ENCODE peak calls at places on chromosome 12, in ten cellular contexts. One of them, this sample, is unnamed.

GRCh38 chr12:93924367-93924766 is 224.0 kb upstream of the PLXNC1 start:
- DNase-seq in non-pigmented ciliary epithelial cell: no peak
- DNase-seq in HEK293T: no peak
- DNase-seq in pons: no peak
- DNase-seq in endodermal cell: no peak
- DNase-seq in T-cell: no peak
- DNase-seq in stimulated activated naive B cell treated with anti-CD40 and anti-IgM and Interleukin-4, amounts not matched to agents 10 μg/mL and 1 μg/mL and 100 μg/mL, for 72 hours: no peak
- DNase-seq in uterus: no peak
- DNase-seq in substantia nigra: no peak
- DNase-seq in psoas muscle: no peak
- DNase-seq in this sample: no peak

GRCh38 chr12:59787610-59788009 is 191.8 kb downstream of the SLC16A7 start:
- DNase-seq in T-cell: no peak
- DNase-seq in substantia nigra: no peak
- DNase-seq in uterus: no peak
- DNase-seq in non-pigmented ciliary epithelial cell: no peak
- DNase-seq in endodermal cell: no peak
- DNase-seq in stimulated activated naive B cell treated with anti-CD40 and anti-IgM and Interleukin-4, amounts not matched to agents 10 μg/mL and 1 μg/mL and 100 μg/mL, for 72 hours: no peak
- DNase-seq in pons: no peak
- DNase-seq in psoas muscle: no peak
- DNase-seq in HEK293T: no peak
- DNase-seq in this sample: no peak

GRCh38 chr12:13250416-13250815 is 53.9 kb downstream of the EMP1 start:
- DNase-seq in psoas muscle: no peak
- DNase-seq in pons: no peak
- DNase-seq in HEK293T: no peak
- DNase-seq in substantia nigra: no peak
- DNase-seq in non-pigmented ciliary epithelial cell: peak; percentile 47
- DNase-seq in endodermal cell: peak; percentile 31
- DNase-seq in uterus: no peak
- DNase-seq in stimulated activated naive B cell treated with anti-CD40 and anti-IgM and Interleukin-4, amounts not matched to agents 10 μg/mL and 1 μg/mL and 100 μg/mL, for 72 hours: no peak
- DNase-seq in T-cell: no peak
- DNase-seq in this sample: peak; percentile 83

GRCh38 chr12:94618995-94619695 is 31.2 kb downstream of the TMCC3 start:
- DNase-seq in psoas muscle: no peak
- DNase-seq in non-pigmented ciliary epithelial cell: peak; percentile 85
- DNase-seq in endodermal cell: no peak
- DNase-seq in stimulated activated naive B cell treated with anti-CD40 and anti-IgM and Interleukin-4, amounts not matched to agents 10 μg/mL and 1 μg/mL and 100 μg/mL, for 72 hours: no peak
- DNase-seq in T-cell: no peak
- DNase-seq in uterus: no peak
- DNase-seq in substantia nigra: no peak
- DNase-seq in HEK293T: no peak
- DNase-seq in pons: no peak
- DNase-seq in this sample: peak; percentile 88

GRCh38 chr12:89856431-89856830 is 147.8 kb upstream of the ATP2B1 start:
- DNase-seq in stimulated activated naive B cell treated with anti-CD40 and anti-IgM and Interleukin-4, amounts not matched to agents 10 μg/mL and 1 μg/mL and 100 μg/mL, for 72 hours: peak; percentile 36
- DNase-seq in pons: no peak
- DNase-seq in T-cell: no peak
- DNase-seq in non-pigmented ciliary epithelial cell: peak; percentile 63
- DNase-seq in HEK293T: no peak
- DNase-seq in substantia nigra: no peak
- DNase-seq in endodermal cell: no peak
- DNase-seq in psoas muscle: no peak
- DNase-seq in uterus: no peak
- DNase-seq in this sample: no peak

GRCh38 chr12:80556566-80556965 is 112.5 kb downstream of the PTPRQ start:
- DNase-seq in non-pigmented ciliary epithelial cell: no peak
- DNase-seq in T-cell: no peak
- DNase-seq in stimulated activated naive B cell treated with anti-CD40 and anti-IgM and Interleukin-4, amounts not matched to agents 10 μg/mL and 1 μg/mL and 100 μg/mL, for 72 hours: no peak
- DNase-seq in psoas muscle: no peak
- DNase-seq in substantia nigra: no peak
- DNase-seq in uterus: no peak
- DNase-seq in endodermal cell: no peak
- DNase-seq in HEK293T: no peak
- DNase-seq in pons: no peak
- DNase-seq in this sample: no peak

GRCh38 chr12:62210422-62210821 is 49.8 kb upstream of the USP15 start:
- DNase-seq in HEK293T: peak; percentile 41
- DNase-seq in substantia nigra: no peak
- DNase-seq in non-pigmented ciliary epithelial cell: no peak
- DNase-seq in uterus: no peak
- DNase-seq in stimulated activated naive B cell treated with anti-CD40 and anti-IgM and Interleukin-4, amounts not matched to agents 10 μg/mL and 1 μg/mL and 100 μg/mL, for 72 hours: no peak
- DNase-seq in endodermal cell: peak; percentile 70
- DNase-seq in psoas muscle: peak; percentile 52
- DNase-seq in pons: no peak
- DNase-seq in T-cell: no peak
- DNase-seq in this sample: no peak

GRCh38 chr12:57815177-57816000 is 3.1 kb downstream of the AVIL start:
- DNase-seq in HEK293T: no peak
- DNase-seq in pons: no peak
- DNase-seq in psoas muscle: no peak
- DNase-seq in T-cell: no peak
- DNase-seq in substantia nigra: no peak
- DNase-seq in stimulated activated naive B cell treated with anti-CD40 and anti-IgM and Interleukin-4, amounts not matched to agents 10 μg/mL and 1 μg/mL and 100 μg/mL, for 72 hours: no peak
- DNase-seq in uterus: no peak
- DNase-seq in non-pigmented ciliary epithelial cell: no peak
- DNase-seq in endodermal cell: peak; percentile 92
- DNase-seq in this sample: peak; percentile 79

GRCh38 chr12:62738105-62738504 is 196.8 kb downstream of the PPM1H start:
- DNase-seq in pons: no peak
- DNase-seq in substantia nigra: no peak
- DNase-seq in stimulated activated naive B cell treated with anti-CD40 and anti-IgM and Interleukin-4, amounts not matched to agents 10 μg/mL and 1 μg/mL and 100 μg/mL, for 72 hours: no peak
- DNase-seq in endodermal cell: no peak
- DNase-seq in uterus: no peak
- DNase-seq in HEK293T: no peak
- DNase-seq in T-cell: no peak
- DNase-seq in non-pigmented ciliary epithelial cell: no peak
- DNase-seq in psoas muscle: no peak
- DNase-seq in this sample: no peak

GRCh38 chr12:66508025-66508424 is 170.9 kb downstream of the GRIP1 start:
- DNase-seq in stimulated activated naive B cell treated with anti-CD40 and anti-IgM and Interleukin-4, amounts not matched to agents 10 μg/mL and 1 μg/mL and 100 μg/mL, for 72 hours: no peak
- DNase-seq in HEK293T: no peak
- DNase-seq in T-cell: no peak
- DNase-seq in pons: no peak
- DNase-seq in non-pigmented ciliary epithelial cell: no peak
- DNase-seq in substantia nigra: no peak
- DNase-seq in psoas muscle: no peak
- DNase-seq in uterus: no peak
- DNase-seq in endodermal cell: no peak
- DNase-seq in this sample: no peak

GRCh38 chr12:125549836-125550235 is 484.6 kb downstream of the AACS start:
- DNase-seq in T-cell: no peak
- DNase-seq in uterus: no peak
- DNase-seq in endodermal cell: peak; percentile 92
- DNase-seq in HEK293T: no peak
- DNase-seq in non-pigmented ciliary epithelial cell: no peak
- DNase-seq in pons: no peak
- DNase-seq in substantia nigra: no peak
- DNase-seq in stimulated activated naive B cell treated with anti-CD40 and anti-IgM and Interleukin-4, amounts not matched to agents 10 μg/mL and 1 μg/mL and 100 μg/mL, for 72 hours: no peak
- DNase-seq in psoas muscle: no peak
- DNase-seq in this sample: peak; percentile 52

GRCh38 chr12:23771230-23771949 is 178.1 kb downstream of the SOX5 start:
- DNase-seq in pons: peak; percentile 98
- DNase-seq in uterus: peak; percentile 18
- DNase-seq in stimulated activated naive B cell treated with anti-CD40 and anti-IgM and Interleukin-4, amounts not matched to agents 10 μg/mL and 1 μg/mL and 100 μg/mL, for 72 hours: no peak
- DNase-seq in HEK293T: no peak
- DNase-seq in T-cell: no peak
- DNase-seq in psoas muscle: peak; percentile 63
- DNase-seq in endodermal cell: no peak
- DNase-seq in substantia nigra: peak; percentile 31
- DNase-seq in non-pigmented ciliary epithelial cell: no peak
- DNase-seq in this sample: peak; percentile 93

GRCh38 chr12:71397433-71397954 is 42.1 kb upstream of the LGR5 start:
- DNase-seq in substantia nigra: no peak
- DNase-seq in T-cell: no peak
- DNase-seq in endodermal cell: no peak
- DNase-seq in HEK293T: no peak
- DNase-seq in non-pigmented ciliary epithelial cell: peak; percentile 14
- DNase-seq in stimulated activated naive B cell treated with anti-CD40 and anti-IgM and Interleukin-4, amounts not matched to agents 10 μg/mL and 1 μg/mL and 100 μg/mL, for 72 hours: no peak
- DNase-seq in pons: no peak
- DNase-seq in psoas muscle: no peak
- DNase-seq in uterus: no peak
- DNase-seq in this sample: no peak

GRCh38 chr12:54051081-54051912 is 2.3 kb upstream of the HOXC4 start:
- DNase-seq in substantia nigra: no peak
- DNase-seq in T-cell: no peak
- DNase-seq in endodermal cell: peak; percentile 65
- DNase-seq in psoas muscle: no peak
- DNase-seq in HEK293T: no peak
- DNase-seq in uterus: no peak
- DNase-seq in pons: peak; percentile 15
- DNase-seq in non-pigmented ciliary epithelial cell: no peak
- DNase-seq in stimulated activated naive B cell treated with anti-CD40 and anti-IgM and Interleukin-4, amounts not matched to agents 10 μg/mL and 1 μg/mL and 100 μg/mL, for 72 hours: no peak
- DNase-seq in this sample: no peak

GRCh38 chr12:12779529-12779928 is 5.9 kb upstream of the APOLD1 start:
- DNase-seq in uterus: no peak
- DNase-seq in HEK293T: no peak
- DNase-seq in psoas muscle: no peak
- DNase-seq in stimulated activated naive B cell treated with anti-CD40 and anti-IgM and Interleukin-4, amounts not matched to agents 10 μg/mL and 1 μg/mL and 100 μg/mL, for 72 hours: no peak
- DNase-seq in endodermal cell: no peak
- DNase-seq in substantia nigra: no peak
- DNase-seq in non-pigmented ciliary epithelial cell: peak; percentile 83
- DNase-seq in T-cell: no peak
- DNase-seq in pons: no peak
- DNase-seq in this sample: no peak

GRCh38 chr12:87661770-87662402 is 367.3 kb downstream of the C12orf50 start:
- DNase-seq in substantia nigra: no peak
- DNase-seq in HEK293T: no peak
- DNase-seq in endodermal cell: no peak
- DNase-seq in non-pigmented ciliary epithelial cell: no peak
- DNase-seq in uterus: no peak
- DNase-seq in T-cell: no peak
- DNase-seq in psoas muscle: no peak
- DNase-seq in stimulated activated naive B cell treated with anti-CD40 and anti-IgM and Interleukin-4, amounts not matched to agents 10 μg/mL and 1 μg/mL and 100 μg/mL, for 72 hours: no peak
- DNase-seq in pons: no peak
- DNase-seq in this sample: no peak

GRCh38 chr12:115312901-115313300 is 628.9 kb upstream of the TBX3 start:
- DNase-seq in substantia nigra: no peak
- DNase-seq in uterus: no peak
- DNase-seq in HEK293T: no peak
- DNase-seq in endodermal cell: no peak
- DNase-seq in pons: no peak
- DNase-seq in non-pigmented ciliary epithelial cell: no peak
- DNase-seq in stimulated activated naive B cell treated with anti-CD40 and anti-IgM and Interleukin-4, amounts not matched to agents 10 μg/mL and 1 μg/mL and 100 μg/mL, for 72 hours: no peak
- DNase-seq in T-cell: no peak
- DNase-seq in psoas muscle: no peak
- DNase-seq in this sample: no peak

GRCh38 chr12:45336762-45337596 is 121.1 kb downstream of the ANO6 start:
- DNase-seq in non-pigmented ciliary epithelial cell: peak; percentile 84
- DNase-seq in HEK293T: no peak
- DNase-seq in stimulated activated naive B cell treated with anti-CD40 and anti-IgM and Interleukin-4, amounts not matched to agents 10 μg/mL and 1 μg/mL and 100 μg/mL, for 72 hours: no peak
- DNase-seq in uterus: no peak
- DNase-seq in psoas muscle: no peak
- DNase-seq in substantia nigra: no peak
- DNase-seq in endodermal cell: no peak
- DNase-seq in pons: no peak
- DNase-seq in T-cell: no peak
- DNase-seq in this sample: peak; percentile 59

GRCh38 chr12:78878866-78879265 is 14.3 kb downstream of the SYT1 start:
- DNase-seq in uterus: no peak
- DNase-seq in substantia nigra: no peak
- DNase-seq in T-cell: no peak
- DNase-seq in HEK293T: no peak
- DNase-seq in stimulated activated naive B cell treated with anti-CD40 and anti-IgM and Interleukin-4, amounts not matched to agents 10 μg/mL and 1 μg/mL and 100 μg/mL, for 72 hours: no peak
- DNase-seq in endodermal cell: peak; percentile 41
- DNase-seq in non-pigmented ciliary epithelial cell: no peak
- DNase-seq in psoas muscle: no peak
- DNase-seq in pons: no peak
- DNase-seq in this sample: no peak

GRCh38 chr12:92535961-92536360 is 166.8 kb upstream of the PLEKHG7 start:
- DNase-seq in stimulated activated naive B cell treated with anti-CD40 and anti-IgM and Interleukin-4, amounts not matched to agents 10 μg/mL and 1 μg/mL and 100 μg/mL, for 72 hours: no peak
- DNase-seq in pons: no peak
- DNase-seq in T-cell: no peak
- DNase-seq in substantia nigra: no peak
- DNase-seq in uterus: no peak
- DNase-seq in non-pigmented ciliary epithelial cell: no peak
- DNase-seq in psoas muscle: no peak
- DNase-seq in endodermal cell: no peak
- DNase-seq in HEK293T: no peak
- DNase-seq in this sample: no peak

GRCh38 chr12:62686938-62687337 is 220.3 kb downstream of the MON2 start:
- DNase-seq in uterus: no peak
- DNase-seq in non-pigmented ciliary epithelial cell: no peak
- DNase-seq in psoas muscle: no peak
- DNase-seq in HEK293T: no peak
- DNase-seq in substantia nigra: no peak
- DNase-seq in stimulated activated naive B cell treated with anti-CD40 and anti-IgM and Interleukin-4, amounts not matched to agents 10 μg/mL and 1 μg/mL and 100 μg/mL, for 72 hours: no peak
- DNase-seq in pons: no peak
- DNase-seq in T-cell: no peak
- DNase-seq in endodermal cell: no peak
- DNase-seq in this sample: no peak

GRCh38 chr12:130162267-130162666 is at the start of gene FZD10:
- DNase-seq in non-pigmented ciliary epithelial cell: no peak
- DNase-seq in pons: no peak
- DNase-seq in T-cell: no peak
- DNase-seq in uterus: peak; percentile 31
- DNase-seq in endodermal cell: peak; percentile 95
- DNase-seq in HEK293T: peak; percentile 60
- DNase-seq in psoas muscle: no peak
- DNase-seq in substantia nigra: no peak
- DNase-seq in stimulated activated naive B cell treated with anti-CD40 and anti-IgM and Interleukin-4, amounts not matched to agents 10 μg/mL and 1 μg/mL and 100 μg/mL, for 72 hours: no peak
- DNase-seq in this sample: peak; percentile 93